ENCODE peak calls at places on chromosomes 4 and X, in seven cellular contexts. Z is foreskin fibroblast, H is IMR-90, L is astrocyte of the spinal cord, K is pancreas, I is cardiac muscle cell, Y is kidney. F is an unnamed sample.

GRCh38 chr4:79132826-79133225 is 193.0 kb downstream of the NAA11 start:
- DNase-seq in K (no peak), H (no peak), Y (no peak), L (no peak), I (no peak), Z (no peak), F (no peak)

GRCh38 chrX:153926863-153927685 is 1.0 kb upstream of the ARHGAP4 start:
- DNase-seq in Y (peak), L (no peak), K (peak), I (peak), Z (peak), H (peak), F (peak)

GRCh38 chr4:85953651-85954018 is 406.2 kb downstream of the MAPK10 start:
- DNase-seq in H (peak), I (peak), Z (peak), L (no peak), K (no peak), Y (peak), F (no peak)

GRCh38 chr4:102525099-102525498 is 23.9 kb downstream of the NFKB1 start:
- DNase-seq in Z (no peak), I (peak), K (no peak), H (peak), Y (no peak), L (no peak), F (no peak)

GRCh38 chrX:37646254-37646653 is 39.3 kb upstream of the XK start:
- DNase-seq in K (no peak), L (no peak), Y (no peak), H (no peak), I (no peak), Z (no peak), F (no peak)

GRCh38 chr4:26459054-26459755 is 31.1 kb downstream of the CCKAR start:
- DNase-seq in H (peak), L (peak), Z (peak), Y (no peak), K (no peak), I (peak), F (peak)

GRCh38 chrX:47217121-47217851 is 1.2 kb upstream of the CDK16 start:
- DNase-seq in I (peak), Z (peak), H (peak), K (peak), L (no peak), Y (peak), F (no peak)

GRCh38 chr4:108484187-108484586 is 136.2 kb upstream of the RPL34 start:
- DNase-seq in Y (no peak), L (no peak), I (no peak), Z (no peak), H (no peak), K (no peak), F (peak)

GRCh38 chr4:182307746-182308145 is 64.5 kb downstream of the TENM3 start:
- DNase-seq in K (peak), I (peak), Y (no peak), H (peak), L (peak), Z (peak), F (no peak)

GRCh38 chr4:29722253-29722652 is 997.9 kb upstream of the PCDH7 start:
- DNase-seq in L (no peak), K (no peak), I (no peak), Z (no peak), Y (no peak), H (no peak), F (no peak)

GRCh38 chr4:150049682-150050081 is 28.6 kb upstream of the DCLK2 start:
- DNase-seq in L (no peak), Y (no peak), H (no peak), K (no peak), Z (no peak), I (no peak), F (no peak)

GRCh38 chr4:102625232-102625930 is 124.2 kb downstream of the NFKB1 start:
- DNase-seq in Z (peak), H (peak), Y (peak), L (peak), K (no peak), I (peak), F (peak)

GRCh38 chr4:26700110-26700509 is 116.2 kb downstream of the TBC1D19 start:
- DNase-seq in Y (no peak), H (no peak), K (no peak), L (no peak), Z (no peak), I (no peak), F (no peak)

GRCh38 chr4:99447079-99447478 is 11.9 kb upstream of the ADH7 start:
- DNase-seq in H (peak), K (no peak), Y (no peak), I (peak), Z (peak), L (peak), F (peak)

GRCh38 chr4:188975271-188975670 is 836.0 kb downstream of the TRIML1 start:
- DNase-seq in L (no peak), H (no peak), I (no peak), Z (no peak), Y (no peak), K (no peak), F (no peak)

GRCh38 chr4:87235020-87235671 is 14.7 kb upstream of the KLHL8 start:
- DNase-seq in H (peak), Z (peak), K (no peak), L (no peak), I (no peak), Y (no peak), F (no peak)

GRCh38 chr4:125758438-125758837 is 443.7 kb downstream of the FAT4 start:
- DNase-seq in H (no peak), K (no peak), Z (no peak), Y (no peak), I (no peak), L (no peak), F (no peak)

GRCh38 chr4:125760956-125761355 is 446.2 kb downstream of the FAT4 start:
- DNase-seq in L (no peak), K (no peak), I (no peak), H (no peak), Y (no peak), Z (no peak), F (no peak)

GRCh38 chr4:125765936-125766335 is 451.2 kb downstream of the FAT4 start:
- DNase-seq in Z (peak), Y (no peak), H (peak), I (peak), L (no peak), K (no peak), F (no peak)

DNA sequence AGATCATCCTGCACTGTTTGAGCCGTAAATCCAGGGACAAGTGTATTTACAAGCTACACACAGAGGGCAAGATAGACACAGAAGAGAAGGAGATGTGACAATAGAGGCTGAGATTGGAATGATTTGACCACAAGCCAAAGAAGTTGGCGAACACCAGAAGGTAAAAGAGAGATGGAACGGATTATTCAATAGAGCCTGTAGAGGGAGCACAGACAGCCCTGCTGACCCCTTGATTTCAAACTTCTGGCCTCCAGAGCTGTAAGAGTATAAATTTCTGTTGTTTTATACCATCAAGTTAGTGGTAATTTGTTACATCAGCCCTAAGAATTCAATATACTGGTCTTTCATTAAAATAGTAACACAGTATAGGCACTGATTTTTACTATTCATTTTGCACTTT is 447.8 kb downstream of the FAT4 start:
- DNase-seq in I (no peak), K (no peak), L (no peak), Z (peak), H (no peak), Y (no peak), F (no peak)
- TF ChIP-seq CTCF in I (peak), K (no peak), L (peak), Z (peak), H (no peak), Y (no peak), F (no peak)

DNA sequence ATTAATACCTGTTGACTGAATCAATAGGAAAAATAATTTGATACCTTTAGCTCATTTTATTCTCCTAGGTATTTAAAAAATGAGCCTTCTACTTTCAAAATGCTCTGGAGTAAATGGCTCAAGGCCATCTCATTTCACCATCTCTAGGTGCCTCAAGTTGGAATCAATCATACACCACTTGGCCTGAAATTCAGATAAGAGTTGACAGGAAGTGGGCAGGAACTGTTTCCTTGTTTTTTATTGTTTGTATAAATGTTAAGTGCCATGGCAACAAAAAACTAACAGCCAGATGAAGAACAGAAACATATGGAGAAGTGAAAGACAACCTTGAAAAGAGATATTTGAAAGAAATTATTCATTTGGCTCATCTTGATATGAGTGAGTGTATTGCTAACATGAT is 12.4 kb downstream of the LIMCH1 start:
- DNase-seq in Z (no peak), I (peak), L (no peak), Y (no peak), K (no peak), H (no peak), F (no peak)
- H3K4me3 ChIP-seq in Z (no peak), I (no peak), L (no peak), Y (no peak), K (no peak), H (no peak), F (no peak)

GRCh38 chrX:53244610-53245009 is 19.6 kb upstream of the KDM5C start:
- DNase-seq in L (no peak), I (no peak), H (no peak), Y (no peak), Z (peak), K (no peak), F (no peak)
- TF ChIP-seq CTCF in L (peak), I (peak), H (peak), Y (no peak), Z (no peak), K (no peak), F (no peak)

GRCh38 chrX:1870421-1870820 is 255.6 kb downstream of the ASMT start:
- DNase-seq in L (no peak), Z (no peak), Y (no peak), I (no peak), H (no peak), K (no peak), F (no peak)
- H3K4me3 ChIP-seq in L (no peak), Z (no peak), Y (no peak), I (no peak), H (no peak), K (no peak), F (no peak)

GRCh38 chrX:115031989-115032388 is 14.6 kb upstream of the IL13RA2 start:
- DNase-seq in I (no peak), H (no peak), Y (no peak), Z (no peak), L (no peak), K (no peak), F (no peak)
- TF ChIP-seq CTCF in I (no peak), H (no peak), Y (no peak), Z (no peak), L (no peak), K (no peak), F (no peak)

GRCh38 chrX:75786290-75786689 is 1.2 kb upstream of the MAGEE2 start:
- DNase-seq in Y (no peak), H (no peak), I (no peak), L (no peak), Z (no peak), K (no peak), F (no peak)

GRCh38 chrX:75781618-75782017 is 3.4 kb downstream of the MAGEE2 start:
- DNase-seq in H (no peak), Z (no peak), K (no peak), Y (peak), L (no peak), I (no peak), F (no peak)

DNA sequence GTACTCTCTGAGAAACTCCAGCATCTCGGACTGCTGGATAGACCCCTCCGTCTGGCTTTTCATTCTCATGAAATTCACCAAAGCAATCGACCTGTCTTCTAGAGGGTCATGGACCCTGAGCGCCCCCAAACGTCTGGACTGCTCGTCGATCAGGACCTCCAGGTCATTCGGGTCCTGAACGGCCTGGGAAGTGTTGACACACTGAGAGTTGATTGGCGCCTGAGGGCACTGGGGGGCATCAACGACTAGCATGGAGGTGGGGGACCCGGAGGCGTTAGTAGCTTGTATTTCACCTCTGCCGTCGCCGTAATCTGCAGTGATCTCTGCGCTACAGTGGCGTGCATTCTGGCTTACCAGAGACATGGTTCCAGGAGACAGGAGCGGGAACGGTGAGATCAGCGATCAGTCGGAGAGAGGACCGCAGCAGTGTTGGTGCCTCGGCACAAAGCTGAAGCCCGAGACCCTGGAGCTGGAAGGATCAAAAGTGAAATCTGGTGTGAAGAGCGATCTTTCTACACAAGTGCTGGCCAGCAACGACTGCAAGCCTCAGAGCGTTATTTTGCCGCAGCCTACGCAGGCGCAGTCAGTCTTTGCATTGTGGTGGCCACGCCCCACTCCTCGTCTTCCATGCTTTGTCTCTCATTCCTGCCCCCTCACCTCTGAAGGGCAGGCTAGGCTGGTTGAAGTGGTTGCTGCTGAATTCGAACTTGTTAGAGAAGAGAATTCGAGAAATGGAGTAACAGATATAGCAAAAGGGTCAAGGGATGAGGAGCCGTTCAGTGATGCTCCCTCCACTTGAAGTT is at the start of gene MAGEE2:
- DNase-seq in H (no peak), K (peak), Z (no peak), I (no peak), L (no peak), Y (peak), F (no peak)
- H3K4me3 ChIP-seq in H (no peak), K (no peak), Z (no peak), I (no peak), L (no peak), Y (peak), F (no peak)

GRCh38 chr4:109701566-109702399 is 1.5 kb downstream of the CASP6 start:
- DNase-seq in I (peak), Y (no peak), H (no peak), K (no peak), Z (no peak), L (no peak), F (peak)
- TF ChIP-seq CTCF in I (no peak), Y (no peak), H (no peak), K (no peak), Z (no peak), L (no peak), F (no peak)

DNA sequence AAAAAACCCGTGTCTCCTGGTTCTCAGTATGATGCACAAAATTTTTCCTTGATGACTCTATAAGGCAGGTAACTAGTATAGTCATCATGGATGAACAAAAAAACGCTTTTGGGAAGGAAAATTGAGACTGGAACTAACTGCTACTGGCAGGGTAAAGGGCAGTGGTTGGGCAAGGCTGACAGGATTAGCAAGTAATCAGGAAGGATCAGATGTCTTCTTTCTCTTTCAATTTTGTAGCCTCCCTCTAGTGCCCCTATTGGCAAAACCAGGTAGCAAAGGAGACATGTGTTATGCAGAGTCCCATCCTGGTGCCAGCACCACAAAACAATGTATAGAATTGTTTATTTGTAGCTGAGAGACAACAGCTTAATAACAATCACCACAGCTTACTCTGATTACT is 12.8 kb upstream of the SLITRK4 start:
- DNase-seq in H (no peak), K (no peak), L (no peak), Y (no peak), I (peak), Z (no peak), F (peak)
- H3K4me3 ChIP-seq in H (no peak), K (no peak), L (no peak), Y (no peak), I (no peak), Z (no peak), F (no peak)

DNA sequence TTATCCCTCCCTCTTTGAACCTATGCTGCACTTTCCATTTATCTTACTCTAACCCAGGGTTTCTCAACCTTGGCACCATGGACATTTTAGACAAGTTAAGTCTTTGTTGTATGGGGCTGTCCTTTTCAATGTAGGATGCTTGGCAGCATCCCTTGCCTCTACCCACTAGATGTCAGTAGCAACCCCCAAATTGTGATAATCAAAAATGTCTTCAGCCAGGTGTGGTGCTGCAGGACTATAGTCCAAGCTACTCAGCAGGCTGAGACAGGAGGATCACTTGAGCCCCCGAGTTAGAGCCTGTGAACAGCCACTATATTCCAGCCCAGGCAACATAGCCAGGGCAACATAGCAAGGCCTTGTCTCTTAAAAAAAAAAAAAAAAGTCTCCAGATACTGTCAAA is 7.0 kb downstream of the LRCH2 start:
- DNase-seq in K (no peak), H (peak), Z (peak), L (peak), Y (no peak), I (peak), F (peak)
- TF ChIP-seq CTCF in K (no peak), H (peak), Z (peak), L (peak), Y (peak), I (peak), F (peak)